ENCODE peak calls at places on chromosomes 5 and 9, in nine cellular contexts. N is ascending aorta, Y is BE2C, O is right atrium auricular region, B is fibroblast of the aortic adventitia, R is A673, U is WTC11, J is PC-3, G is psoas muscle. C is an unnamed sample.

GRCh38 chr9:93657331-93658111 is 81.1 kb downstream of the PHF2 start:
- DNase-seq in N (peak), Y (peak), O (no peak), B (no peak), R (no peak), U (peak), J (no peak), G (peak), C (no peak)

GRCh38 chr5:174725991-174726601 is 1.7 kb downstream of the MSX2 start:
- DNase-seq in N (no peak), Y (no peak), O (no peak), B (no peak), R (no peak), U (no peak), J (no peak), G (no peak), C (no peak)

GRCh38 chr9:115651456-115651855 is 502.1 kb upstream of the PAPPA start:
- DNase-seq in N (no peak), Y (no peak), O (no peak), B (no peak), R (no peak), U (no peak), J (no peak), G (no peak), C (no peak)

GRCh38 chr9:133935328-133936040 is 56.6 kb downstream of the VAV2 start:
- DNase-seq in N (no peak), Y (no peak), O (peak), B (peak), R (no peak), U (no peak), J (no peak), G (peak), C (no peak)

GRCh38 chr5:68290260-68290674 is 74.7 kb downstream of the PIK3R1 start:
- DNase-seq in N (no peak), Y (peak), O (no peak), B (peak), R (peak), U (no peak), J (no peak), G (no peak), C (no peak)

GRCh38 chr9:136484153-136485048 is 1.6 kb upstream of the SEC16A start:
- DNase-seq in N (no peak), Y (no peak), O (no peak), B (no peak), R (no peak), U (no peak), J (peak), G (no peak), C (no peak)

GRCh38 chr5:94707359-94707758 is 88.9 kb downstream of the SLF1 start:
- DNase-seq in N (no peak), Y (no peak), O (no peak), B (no peak), R (no peak), U (no peak), J (peak), G (no peak), C (no peak)

GRCh38 chr5:1077491-1078020 is 34.3 kb downstream of the SLC12A7 start:
- DNase-seq in N (no peak), Y (no peak), O (no peak), B (no peak), R (no peak), U (no peak), J (no peak), G (no peak), C (no peak)

GRCh38 chr9:96859461-96860198 is 5.3 kb upstream of the ZNF782 start:
- DNase-seq in N (no peak), Y (peak), O (no peak), B (peak), R (peak), U (no peak), J (peak), G (no peak), C (no peak)

GRCh38 chr9:130199605-130200004 is 27.4 kb downstream of the NCS1 start:
- DNase-seq in N (no peak), Y (no peak), O (no peak), B (peak), R (no peak), U (no peak), J (no peak), G (no peak), C (no peak)

GRCh38 chr5:159050408-159051091 is 49.2 kb downstream of the EBF1 start:
- DNase-seq in N (no peak), Y (peak), O (no peak), B (peak), R (peak), U (no peak), J (peak), G (no peak), C (no peak)

GRCh38 chr9:132878695-132879064 is at the start of gene SPACA9:
- DNase-seq in N (no peak), Y (peak), O (peak), B (peak), R (peak), U (peak), J (peak), G (peak), C (no peak)

GRCh38 chr9:71783120-71783523 is 14.8 kb upstream of the CEMIP2 start:
- DNase-seq in N (peak), Y (peak), O (no peak), B (no peak), R (no peak), U (no peak), J (peak), G (no peak), C (no peak)

GRCh38 chr9:38018964-38019602 is 49.9 kb downstream of the SHB start:
- DNase-seq in N (no peak), Y (peak), O (no peak), B (peak), R (peak), U (no peak), J (peak), G (no peak), C (no peak)

GRCh38 chr5:64784451-64785025 is 15.8 kb downstream of the CWC27 start:
- DNase-seq in N (no peak), Y (peak), O (peak), B (peak), R (peak), U (peak), J (peak), G (peak), C (peak)

GRCh38 chr5:94562327-94562971 is 56.0 kb downstream of the KIAA0825 start:
- DNase-seq in N (no peak), Y (no peak), O (no peak), B (no peak), R (no peak), U (no peak), J (peak), G (no peak), C (no peak)

GRCh38 chr5:174943785-174944184 is 219.4 kb downstream of the MSX2 start:
- DNase-seq in N (no peak), Y (no peak), O (no peak), B (no peak), R (no peak), U (no peak), J (no peak), G (no peak), C (no peak)

GRCh38 chr9:70011366-70011765 is 32.3 kb upstream of the MAMDC2 start:
- DNase-seq in N (no peak), Y (no peak), O (no peak), B (no peak), R (no peak), U (no peak), J (no peak), G (no peak), C (no peak)

GRCh38 chr5:74801941-74802340 is 34.9 kb downstream of the NSA2 start:
- DNase-seq in N (no peak), Y (no peak), O (no peak), B (no peak), R (no peak), U (no peak), J (peak), G (no peak), C (no peak)

DNA sequence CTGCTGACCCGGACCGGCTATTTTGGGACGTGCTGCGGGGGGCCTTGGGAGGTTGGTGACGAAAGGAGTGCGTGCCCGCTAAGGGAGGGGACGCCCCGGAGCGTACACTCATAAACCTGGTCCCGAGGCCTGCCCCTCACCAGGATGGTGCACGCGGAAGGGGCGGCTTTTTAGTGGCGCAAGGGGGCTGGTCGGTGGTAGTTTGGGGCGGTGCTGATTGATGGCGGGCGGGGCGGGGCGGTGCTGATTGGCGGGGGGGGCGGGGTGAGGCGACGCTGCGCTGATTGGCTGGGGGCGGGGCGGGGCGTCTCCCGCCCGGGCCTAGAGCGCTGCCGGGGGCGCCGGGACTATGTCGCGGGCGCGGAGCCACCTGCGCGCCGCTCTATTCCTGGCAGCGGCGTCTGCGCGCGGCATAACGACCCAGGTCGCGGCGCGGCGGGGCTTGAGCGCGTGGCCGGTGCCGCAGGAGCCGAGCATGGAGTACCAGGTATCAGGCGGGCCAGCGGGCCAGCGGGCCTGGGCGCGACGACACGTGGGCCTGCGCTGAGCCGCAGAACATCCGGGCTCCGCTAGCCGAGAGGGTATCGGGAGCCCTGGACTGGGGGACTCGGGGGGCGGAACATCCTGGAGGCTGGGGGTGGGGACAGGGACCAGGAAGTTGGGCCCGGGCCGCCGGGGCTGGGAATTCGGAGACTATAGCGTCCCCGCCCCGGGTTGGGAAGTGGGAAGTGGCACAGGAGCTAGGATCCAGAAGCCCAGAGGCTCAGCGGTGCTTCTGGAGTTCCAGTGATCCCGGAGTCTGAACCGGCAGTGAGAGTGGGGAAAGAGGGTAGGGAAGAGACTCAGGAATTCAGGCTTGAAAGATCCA is at the start of gene FPGS:
- DNase-seq in N (peak), Y (peak), O (peak), B (peak), R (peak), U (peak), J (peak), G (peak), C (peak)
- TF ChIP-seq CTCF in N (no peak), Y (no peak), O (no peak), B (no peak), R (no peak), U (no peak), J (no peak), G (no peak), C (no peak)

DNA sequence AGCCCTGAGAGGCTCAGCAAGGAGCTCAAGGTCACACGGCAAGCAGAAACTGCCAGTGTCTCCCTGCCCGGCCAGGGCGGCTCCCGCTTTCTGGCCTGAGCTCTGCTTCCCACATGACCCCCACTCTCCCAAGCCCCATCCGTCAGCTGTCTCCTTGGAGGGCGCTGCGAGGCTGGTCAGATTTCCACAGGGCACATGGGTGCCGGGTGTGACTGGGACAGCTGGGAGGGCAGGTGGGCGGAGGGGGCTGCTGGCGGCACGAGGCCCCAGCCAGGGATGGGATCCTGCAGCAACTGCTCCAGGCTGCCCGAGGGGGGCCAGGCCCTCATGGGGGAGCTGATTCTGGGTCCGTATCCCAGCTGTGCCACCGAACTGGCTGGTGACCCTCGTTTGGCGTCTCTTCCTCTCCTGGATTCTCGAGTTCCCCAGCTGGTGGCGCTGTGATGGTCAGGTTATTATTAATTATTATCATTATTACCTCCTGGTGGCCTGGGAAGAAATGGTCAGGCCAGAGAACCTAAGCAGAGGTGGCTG is 12.9 kb upstream of the WDR38 start:
- DNase-seq in N (no peak), Y (no peak), O (no peak), B (no peak), R (no peak), U (peak), J (no peak), G (peak), C (no peak)
- TF ChIP-seq CTCF in N (peak), Y (peak), O (peak), B (peak), R (peak), U (no peak), J (peak), G (peak), C (peak)

DNA sequence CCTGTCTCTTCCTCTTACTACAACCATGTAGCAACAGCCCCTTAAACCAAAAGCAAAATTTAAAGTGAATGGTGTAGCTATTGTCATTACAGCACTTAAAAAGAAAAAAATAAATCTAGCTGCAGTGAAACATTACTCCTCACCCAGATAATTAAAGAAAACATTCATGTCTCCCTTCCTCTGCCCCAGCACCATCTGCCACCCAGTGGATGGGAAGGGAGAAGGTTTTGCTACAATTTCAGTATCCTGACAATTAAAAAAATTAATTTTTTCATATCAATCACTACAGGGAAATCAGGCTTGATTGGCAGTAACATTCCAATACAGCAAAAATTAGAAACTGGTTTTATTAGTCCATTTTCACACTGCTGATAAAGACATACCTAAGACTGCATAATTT is 147.4 kb upstream of the PUM3 start:
- DNase-seq in N (no peak), Y (no peak), O (no peak), B (peak), R (no peak), U (no peak), J (peak), G (no peak), C (no peak)
- TF ChIP-seq CTCF in N (no peak), Y (no peak), O (no peak), B (peak), R (peak), U (no peak), J (peak), G (no peak), C (peak)

GRCh38 chr5:37208883-37209808 is 40.0 kb downstream of the CPLANE1 start:
- DNase-seq in N (no peak), Y (peak), O (no peak), B (peak), R (peak), U (no peak), J (no peak), G (peak), C (no peak)

GRCh38 chr5:37214550-37214949 is 34.6 kb downstream of the CPLANE1 start:
- DNase-seq in N (no peak), Y (no peak), O (no peak), B (no peak), R (no peak), U (no peak), J (no peak), G (no peak), C (no peak)

GRCh38 chr5:37211661-37212060 is 37.5 kb downstream of the CPLANE1 start:
- DNase-seq in N (no peak), Y (no peak), O (no peak), B (no peak), R (no peak), U (no peak), J (no peak), G (no peak), C (no peak)

GRCh38 chr5:37207802-37208201 is 41.4 kb downstream of the CPLANE1 start:
- DNase-seq in N (no peak), Y (no peak), O (no peak), B (no peak), R (no peak), U (no peak), J (no peak), G (no peak), C (no peak)

DNA sequence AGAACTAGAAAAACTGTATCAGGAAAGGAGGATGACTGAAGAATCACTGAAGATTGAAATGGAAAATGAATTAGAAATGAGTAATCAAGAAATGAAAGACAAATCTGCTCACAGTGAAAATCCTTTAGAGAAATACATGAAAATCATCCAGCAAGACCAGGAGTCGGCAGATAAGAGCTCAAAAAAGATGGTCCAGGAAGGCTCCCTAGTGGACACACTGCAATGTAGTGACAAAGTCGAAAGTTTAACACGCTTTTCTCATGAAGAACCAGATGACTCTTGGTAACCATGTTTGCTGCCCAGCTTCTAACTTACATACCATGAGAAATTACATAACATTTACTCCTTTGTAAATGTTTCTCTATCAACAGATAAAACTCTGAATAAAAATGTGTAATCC is 37.1 kb downstream of the CPLANE1 start:
- DNase-seq in N (no peak), Y (no peak), O (no peak), B (no peak), R (no peak), U (no peak), J (peak), G (no peak), C (no peak)
- TF ChIP-seq CTCF in N (no peak), Y (peak), O (no peak), B (no peak), R (no peak), U (no peak), J (no peak), G (no peak), C (no peak)

GRCh38 chr5:73558950-73559349 is 6.5 kb downstream of the ANKRA2 start:
- DNase-seq in N (no peak), Y (no peak), O (no peak), B (no peak), R (no peak), U (no peak), J (peak), G (no peak), C (no peak)
- TF ChIP-seq CTCF in N (no peak), Y (peak), O (no peak), B (no peak), R (no peak), U (no peak), J (peak), G (no peak), C (no peak)

GRCh38 chr5:76074487-76074886 is 8.7 kb upstream of the SV2C start:
- DNase-seq in N (no peak), Y (no peak), O (no peak), B (no peak), R (peak), U (peak), J (peak), G (no peak), C (no peak)
- TF ChIP-seq CTCF in N (no peak), Y (peak), O (peak), B (peak), R (peak), U (peak), J (peak), G (no peak), C (no peak)

DNA sequence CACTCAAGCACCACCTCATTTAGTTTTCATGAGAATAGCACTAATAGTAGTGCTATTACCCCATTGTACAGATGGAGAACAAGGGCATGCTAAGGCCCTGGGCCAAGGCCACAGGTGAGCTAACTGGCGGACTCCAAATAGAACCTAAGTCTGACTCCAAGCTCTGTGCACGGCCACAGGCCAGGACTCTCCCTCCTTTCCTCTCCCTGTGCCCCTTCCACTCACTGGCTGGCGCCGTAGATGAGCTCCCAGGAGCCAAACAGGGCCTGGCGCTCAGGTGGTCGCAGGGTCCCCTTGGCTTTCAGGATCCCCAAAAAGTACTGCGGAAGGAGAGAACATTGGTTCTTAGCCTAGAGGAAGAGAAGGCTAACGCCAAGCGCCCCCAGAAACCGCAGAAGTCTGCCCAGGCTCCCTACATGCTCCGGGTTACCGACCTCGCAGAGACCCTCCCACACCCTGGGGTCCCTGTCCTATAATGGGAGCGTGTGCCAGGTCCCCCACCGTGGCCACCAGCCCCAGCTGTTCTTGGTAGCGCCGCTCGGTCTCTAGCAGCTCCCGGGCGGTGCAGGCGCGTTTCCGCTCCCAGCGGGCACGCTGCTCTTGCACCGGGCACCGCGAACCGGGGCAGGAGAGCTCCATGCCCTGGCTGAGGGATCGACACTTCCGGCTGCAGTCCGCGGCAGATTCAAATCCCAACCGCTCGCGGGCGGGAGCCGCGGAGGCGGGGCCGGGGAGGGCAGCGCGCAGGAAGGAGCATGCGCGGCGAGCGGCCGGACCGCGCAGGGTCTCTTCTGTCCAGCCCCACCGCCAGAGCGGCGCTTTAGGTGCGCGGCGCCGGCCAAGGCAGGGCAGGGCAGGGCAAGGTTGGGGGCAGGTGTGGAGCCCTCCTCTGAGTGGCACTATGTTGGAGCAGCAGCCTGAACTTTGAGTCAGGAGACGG is at the start of gene ARHGEF39:
- DNase-seq in N (no peak), Y (peak), O (no peak), B (peak), R (peak), U (peak), J (peak), G (peak), C (no peak)
- TF ChIP-seq CTCF in N (no peak), Y (peak), O (peak), B (peak), R (peak), U (no peak), J (peak), G (no peak), C (peak)

C was measured in AG09319.